ENCODE peak calls at places on chromosome 16, in eight cellular contexts. M, O, C, X, Q, B, I and H are unnamed samples.

GRCh38 chr16:12569061-12569460 is 234.6 kb downstream of the CPPED1 start:
- DNase-seq in M (no peak), O (no peak), C (no peak), X (peak; percentile 15), Q (no peak), B (no peak), I (no peak), H (no peak)

GRCh38 chr16:18783430-18784341 is 6.4 kb downstream of the RPS15A start:
- DNase-seq in M (no peak), O (no peak), C (no peak), X (no peak), Q (no peak), B (no peak), I (no peak), H (no peak)

GRCh38 chr16:84379731-84380369 is 11.5 kb downstream of the ATP2C2 start:
- DNase-seq in M (no peak), O (no peak), C (no peak), X (no peak), Q (no peak), B (no peak), I (no peak), H (no peak)

GRCh38 chr16:3656491-3657468 is 2.3 kb downstream of the DNASE1 start:
- DNase-seq in M (no peak), O (no peak), C (no peak), X (no peak), Q (no peak), B (no peak), I (no peak), H (no peak)

GRCh38 chr16:57585051-57585687 is 42.7 kb downstream of the ADGRG5 start:
- DNase-seq in M (no peak), O (no peak), C (no peak), X (no peak), Q (no peak), B (no peak), I (no peak), H (no peak)

GRCh38 chr16:89422527-89422904 is 67.8 kb downstream of the ANKRD11 start:
- DNase-seq in M (no peak), O (no peak), C (no peak), X (no peak), Q (peak; percentile 79), B (no peak), I (no peak), H (no peak)

GRCh38 chr16:24135624-24136296 is 120.4 kb upstream of the CACNG3 start:
- DNase-seq in M (no peak), O (no peak), C (no peak), X (no peak), Q (no peak), B (no peak), I (no peak), H (no peak)

GRCh38 chr16:87057291-87057881 is 259.8 kb downstream of the C16orf95 start:
- DNase-seq in M (no peak), O (no peak), C (no peak), X (no peak), Q (no peak), B (no peak), I (peak; percentile 34), H (no peak)

GRCh38 chr16:88308441-88309173 is 74.2 kb upstream of the ZNF469 start:
- DNase-seq in M (no peak), O (no peak), C (no peak), X (no peak), Q (no peak), B (no peak), I (no peak), H (no peak)

GRCh38 chr16:86490859-86491642 is 19.3 kb upstream of the FOXF1 start:
- DNase-seq in M (no peak), O (no peak), C (no peak), X (no peak), Q (no peak), B (no peak), I (no peak), H (no peak)

GRCh38 chr16:28883221-28883996 is 5.1 kb downstream of the ATP2A1 start:
- DNase-seq in M (no peak), O (no peak), C (no peak), X (no peak), Q (no peak), B (no peak), I (no peak), H (no peak)

GRCh38 chr16:61146429-61146828 is 889.8 kb downstream of the CDH8 start:
- DNase-seq in M (no peak), O (no peak), C (no peak), X (no peak), Q (no peak), B (no peak), I (no peak), H (no peak)

GRCh38 chr16:67015317-67015731 is 13.6 kb upstream of the CBFB start:
- DNase-seq in M (peak; percentile 41), O (no peak), C (no peak), X (no peak), Q (no peak), B (no peak), I (no peak), H (peak; percentile 44)

GRCh38 chr16:50196736-50197135 is 43.6 kb downstream of the TENT4B start:
- DNase-seq in M (no peak), O (peak; percentile 47), C (no peak), X (no peak), Q (no peak), B (no peak), I (no peak), H (no peak)